ENCODE peak calls at places on chromosomes 1 and 21, in eight cellular contexts. One of them, this sample, is unnamed.

GRCh38 chr21:20257052-20257451 is 741.2 kb upstream of the NCAM2 start:
- DNase-seq in kidney epithelial cell: no peak
- DNase-seq in AG04450: no peak
- DNase-seq in NCI-H345: no peak
- DNase-seq in activated naive CD4-positive, alpha-beta T cell: no peak
- DNase-seq in stimulated activated CD8-positive, alpha-beta memory T cell treated with anti-CD3 and anti-CD28 coated beads, Interleukin-4, amount 100 ng/mL, for 24 hours: no peak
- DNase-seq in dermis blood vessel endothelial cell: no peak
- DNase-seq in natural killer cell: no peak
- DNase-seq in this sample: no peak

GRCh38 chr1:151164732-151165280 is 896 bp downstream of the LYSMD1 start:
- DNase-seq in kidney epithelial cell: no peak
- DNase-seq in AG04450: no peak
- DNase-seq in NCI-H345: no peak
- DNase-seq in activated naive CD4-positive, alpha-beta T cell: no peak
- DNase-seq in stimulated activated CD8-positive, alpha-beta memory T cell treated with anti-CD3 and anti-CD28 coated beads, Interleukin-4, amount 100 ng/mL, for 24 hours: no peak
- DNase-seq in dermis blood vessel endothelial cell: no peak
- DNase-seq in natural killer cell: no peak
- DNase-seq in this sample: no peak

GRCh38 chr1:20443703-20444587 is 42.1 kb downstream of the CAMK2N1 start:
- DNase-seq in kidney epithelial cell: no peak
- DNase-seq in AG04450: no peak
- DNase-seq in NCI-H345: no peak
- DNase-seq in activated naive CD4-positive, alpha-beta T cell: no peak
- DNase-seq in stimulated activated CD8-positive, alpha-beta memory T cell treated with anti-CD3 and anti-CD28 coated beads, Interleukin-4, amount 100 ng/mL, for 24 hours: no peak
- DNase-seq in dermis blood vessel endothelial cell: no peak
- DNase-seq in natural killer cell: no peak
- DNase-seq in this sample: no peak

GRCh38 chr1:117120774-117121588 is 568 bp downstream of the TRIM45 start:
- DNase-seq in kidney epithelial cell: no peak
- DNase-seq in AG04450: no peak
- DNase-seq in NCI-H345: no peak
- DNase-seq in activated naive CD4-positive, alpha-beta T cell: peak
- DNase-seq in stimulated activated CD8-positive, alpha-beta memory T cell treated with anti-CD3 and anti-CD28 coated beads, Interleukin-4, amount 100 ng/mL, for 24 hours: no peak
- DNase-seq in dermis blood vessel endothelial cell: no peak
- DNase-seq in natural killer cell: peak
- DNase-seq in this sample: no peak

GRCh38 chr21:41071410-41071809 is 96.5 kb upstream of the BACE2 start:
- DNase-seq in kidney epithelial cell: no peak
- DNase-seq in AG04450: no peak
- DNase-seq in NCI-H345: peak
- DNase-seq in activated naive CD4-positive, alpha-beta T cell: no peak
- DNase-seq in stimulated activated CD8-positive, alpha-beta memory T cell treated with anti-CD3 and anti-CD28 coated beads, Interleukin-4, amount 100 ng/mL, for 24 hours: no peak
- DNase-seq in dermis blood vessel endothelial cell: no peak
- DNase-seq in natural killer cell: no peak
- DNase-seq in this sample: no peak

GRCh38 chr1:84721152-84721551 is 30.9 kb upstream of the SSX2IP start:
- DNase-seq in kidney epithelial cell: no peak
- DNase-seq in AG04450: no peak
- DNase-seq in NCI-H345: no peak
- DNase-seq in activated naive CD4-positive, alpha-beta T cell: no peak
- DNase-seq in stimulated activated CD8-positive, alpha-beta memory T cell treated with anti-CD3 and anti-CD28 coated beads, Interleukin-4, amount 100 ng/mL, for 24 hours: no peak
- DNase-seq in dermis blood vessel endothelial cell: no peak
- DNase-seq in natural killer cell: no peak
- DNase-seq in this sample: no peak

GRCh38 chr21:41778974-41779600 is 12.2 kb upstream of the RIPK4 start:
- DNase-seq in kidney epithelial cell: no peak
- DNase-seq in AG04450: no peak
- DNase-seq in NCI-H345: peak
- DNase-seq in activated naive CD4-positive, alpha-beta T cell: no peak
- DNase-seq in stimulated activated CD8-positive, alpha-beta memory T cell treated with anti-CD3 and anti-CD28 coated beads, Interleukin-4, amount 100 ng/mL, for 24 hours: no peak
- DNase-seq in dermis blood vessel endothelial cell: no peak
- DNase-seq in natural killer cell: no peak
- DNase-seq in this sample: no peak

GRCh38 chr1:15123298-15123697 is 30.2 kb upstream of the TMEM51 start:
- DNase-seq in kidney epithelial cell: no peak
- DNase-seq in AG04450: no peak
- DNase-seq in NCI-H345: no peak
- DNase-seq in activated naive CD4-positive, alpha-beta T cell: no peak
- DNase-seq in stimulated activated CD8-positive, alpha-beta memory T cell treated with anti-CD3 and anti-CD28 coated beads, Interleukin-4, amount 100 ng/mL, for 24 hours: no peak
- DNase-seq in dermis blood vessel endothelial cell: no peak
- DNase-seq in natural killer cell: no peak
- DNase-seq in this sample: no peak

GRCh38 chr1:84669831-84670230 is 20.4 kb downstream of the SSX2IP start:
- DNase-seq in kidney epithelial cell: no peak
- DNase-seq in AG04450: no peak
- DNase-seq in NCI-H345: no peak
- DNase-seq in activated naive CD4-positive, alpha-beta T cell: no peak
- DNase-seq in stimulated activated CD8-positive, alpha-beta memory T cell treated with anti-CD3 and anti-CD28 coated beads, Interleukin-4, amount 100 ng/mL, for 24 hours: no peak
- DNase-seq in dermis blood vessel endothelial cell: no peak
- DNase-seq in natural killer cell: no peak
- DNase-seq in this sample: no peak

GRCh38 chr1:6166655-6167390 is 13.3 kb downstream of the CHD5 start:
- DNase-seq in kidney epithelial cell: no peak
- DNase-seq in AG04450: no peak
- DNase-seq in NCI-H345: no peak
- DNase-seq in activated naive CD4-positive, alpha-beta T cell: no peak
- DNase-seq in stimulated activated CD8-positive, alpha-beta memory T cell treated with anti-CD3 and anti-CD28 coated beads, Interleukin-4, amount 100 ng/mL, for 24 hours: no peak
- DNase-seq in dermis blood vessel endothelial cell: no peak
- DNase-seq in natural killer cell: no peak
- DNase-seq in this sample: no peak

GRCh38 chr1:200636681-200637080 is 16.1 kb upstream of the KIF14 start:
- DNase-seq in kidney epithelial cell: no peak
- DNase-seq in AG04450: no peak
- DNase-seq in NCI-H345: no peak
- DNase-seq in activated naive CD4-positive, alpha-beta T cell: no peak
- DNase-seq in stimulated activated CD8-positive, alpha-beta memory T cell treated with anti-CD3 and anti-CD28 coated beads, Interleukin-4, amount 100 ng/mL, for 24 hours: no peak
- DNase-seq in dermis blood vessel endothelial cell: no peak
- DNase-seq in natural killer cell: no peak
- DNase-seq in this sample: no peak

GRCh38 chr1:217261636-217262035 is 369.3 kb downstream of the GPATCH2 start:
- DNase-seq in kidney epithelial cell: no peak
- DNase-seq in AG04450: no peak
- DNase-seq in NCI-H345: no peak
- DNase-seq in activated naive CD4-positive, alpha-beta T cell: no peak
- DNase-seq in stimulated activated CD8-positive, alpha-beta memory T cell treated with anti-CD3 and anti-CD28 coated beads, Interleukin-4, amount 100 ng/mL, for 24 hours: no peak
- DNase-seq in dermis blood vessel endothelial cell: no peak
- DNase-seq in natural killer cell: no peak
- DNase-seq in this sample: no peak

GRCh38 chr1:196063307-196063706 is 544.9 kb downstream of the KCNT2 start:
- DNase-seq in kidney epithelial cell: no peak
- DNase-seq in AG04450: no peak
- DNase-seq in NCI-H345: no peak
- DNase-seq in activated naive CD4-positive, alpha-beta T cell: no peak
- DNase-seq in stimulated activated CD8-positive, alpha-beta memory T cell treated with anti-CD3 and anti-CD28 coated beads, Interleukin-4, amount 100 ng/mL, for 24 hours: no peak
- DNase-seq in dermis blood vessel endothelial cell: no peak
- DNase-seq in natural killer cell: no peak
- DNase-seq in this sample: no peak

GRCh38 chr1:228792601-228793000 is 57.3 kb downstream of the RHOU start:
- DNase-seq in kidney epithelial cell: no peak
- DNase-seq in AG04450: no peak
- DNase-seq in NCI-H345: peak
- DNase-seq in activated naive CD4-positive, alpha-beta T cell: no peak
- DNase-seq in stimulated activated CD8-positive, alpha-beta memory T cell treated with anti-CD3 and anti-CD28 coated beads, Interleukin-4, amount 100 ng/mL, for 24 hours: no peak
- DNase-seq in dermis blood vessel endothelial cell: no peak
- DNase-seq in natural killer cell: no peak
- DNase-seq in this sample: no peak

GRCh38 chr1:54227091-54227602 is 27.2 kb downstream of the MRPL37 start:
- DNase-seq in kidney epithelial cell: peak
- DNase-seq in AG04450: no peak
- DNase-seq in NCI-H345: no peak
- DNase-seq in activated naive CD4-positive, alpha-beta T cell: no peak
- DNase-seq in stimulated activated CD8-positive, alpha-beta memory T cell treated with anti-CD3 and anti-CD28 coated beads, Interleukin-4, amount 100 ng/mL, for 24 hours: no peak
- DNase-seq in dermis blood vessel endothelial cell: peak
- DNase-seq in natural killer cell: no peak
- DNase-seq in this sample: no peak

GRCh38 chr1:20207546-20207945 is 21.2 kb upstream of the PLA2G2C start:
- DNase-seq in kidney epithelial cell: no peak
- DNase-seq in AG04450: no peak
- DNase-seq in NCI-H345: no peak
- DNase-seq in activated naive CD4-positive, alpha-beta T cell: no peak
- DNase-seq in stimulated activated CD8-positive, alpha-beta memory T cell treated with anti-CD3 and anti-CD28 coated beads, Interleukin-4, amount 100 ng/mL, for 24 hours: no peak
- DNase-seq in dermis blood vessel endothelial cell: no peak
- DNase-seq in natural killer cell: no peak
- DNase-seq in this sample: no peak

GRCh38 chr1:89538361-89538760 is 13.7 kb downstream of the LRRC8B start:
- DNase-seq in kidney epithelial cell: no peak
- DNase-seq in AG04450: no peak
- DNase-seq in NCI-H345: no peak
- DNase-seq in activated naive CD4-positive, alpha-beta T cell: no peak
- DNase-seq in stimulated activated CD8-positive, alpha-beta memory T cell treated with anti-CD3 and anti-CD28 coated beads, Interleukin-4, amount 100 ng/mL, for 24 hours: no peak
- DNase-seq in dermis blood vessel endothelial cell: peak
- DNase-seq in natural killer cell: no peak
- DNase-seq in this sample: no peak

GRCh38 chr1:1082239-1083180 is 8.4 kb upstream of the RNF223 start:
- DNase-seq in kidney epithelial cell: no peak
- DNase-seq in AG04450: no peak
- DNase-seq in NCI-H345: no peak
- DNase-seq in activated naive CD4-positive, alpha-beta T cell: no peak
- DNase-seq in stimulated activated CD8-positive, alpha-beta memory T cell treated with anti-CD3 and anti-CD28 coated beads, Interleukin-4, amount 100 ng/mL, for 24 hours: no peak
- DNase-seq in dermis blood vessel endothelial cell: no peak
- DNase-seq in natural killer cell: peak
- DNase-seq in this sample: no peak

GRCh38 chr1:245822997-245823396 is 668.2 kb downstream of the KIF26B start:
- DNase-seq in kidney epithelial cell: peak
- DNase-seq in AG04450: peak
- DNase-seq in NCI-H345: no peak
- DNase-seq in activated naive CD4-positive, alpha-beta T cell: no peak
- DNase-seq in stimulated activated CD8-positive, alpha-beta memory T cell treated with anti-CD3 and anti-CD28 coated beads, Interleukin-4, amount 100 ng/mL, for 24 hours: no peak
- DNase-seq in dermis blood vessel endothelial cell: no peak
- DNase-seq in natural killer cell: no peak
- DNase-seq in this sample: peak

GRCh38 chr1:91513160-91513559 is 12.5 kb downstream of the CDC7 start:
- DNase-seq in kidney epithelial cell: no peak
- DNase-seq in AG04450: no peak
- DNase-seq in NCI-H345: no peak
- DNase-seq in activated naive CD4-positive, alpha-beta T cell: no peak
- DNase-seq in stimulated activated CD8-positive, alpha-beta memory T cell treated with anti-CD3 and anti-CD28 coated beads, Interleukin-4, amount 100 ng/mL, for 24 hours: no peak
- DNase-seq in dermis blood vessel endothelial cell: peak
- DNase-seq in natural killer cell: no peak
- DNase-seq in this sample: no peak

GRCh38 chr1:173062156-173062938 is 11.6 kb upstream of the TNFSF18 start:
- DNase-seq in kidney epithelial cell: no peak
- DNase-seq in AG04450: peak
- DNase-seq in NCI-H345: no peak
- DNase-seq in activated naive CD4-positive, alpha-beta T cell: no peak
- DNase-seq in stimulated activated CD8-positive, alpha-beta memory T cell treated with anti-CD3 and anti-CD28 coated beads, Interleukin-4, amount 100 ng/mL, for 24 hours: no peak
- DNase-seq in dermis blood vessel endothelial cell: peak
- DNase-seq in natural killer cell: no peak
- DNase-seq in this sample: peak

GRCh38 chr1:185646202-185646683 is 87.9 kb upstream of the HMCN1 start:
- DNase-seq in kidney epithelial cell: peak
- DNase-seq in AG04450: peak
- DNase-seq in NCI-H345: peak
- DNase-seq in activated naive CD4-positive, alpha-beta T cell: no peak
- DNase-seq in stimulated activated CD8-positive, alpha-beta memory T cell treated with anti-CD3 and anti-CD28 coated beads, Interleukin-4, amount 100 ng/mL, for 24 hours: no peak
- DNase-seq in dermis blood vessel endothelial cell: peak
- DNase-seq in natural killer cell: no peak
- DNase-seq in this sample: peak

This sample was measured in AG04449.